ENCODE peak calls at places on chromosomes 7 and 10, in five cellular contexts. E is left lung, X is heart left ventricle, H is substantia nigra, P is upper lobe of left lung. T is an unnamed sample.

GRCh38 chr7:102280521-102280920 is 6.1 kb upstream of the SH2B2 start:
- DNase-seq in X (no peak), E (no peak), H (no peak), P (no peak), T (no peak)

GRCh38 chr10:22556774-22557173 is 157.6 kb downstream of the PIP4K2A start:
- DNase-seq in E (no peak), H (no peak), P (no peak), X (no peak), T (no peak)

GRCh38 chr7:112135815-112136706 is 70.1 kb downstream of the DOCK4 start:
- DNase-seq in X (no peak), P (no peak), H (no peak), E (no peak), T (no peak)

GRCh38 chr7:103989785-103990775 is 622 bp upstream of the RELN start:
- DNase-seq in X (no peak), H (no peak), E (peak; percentile 79), P (no peak), T (no peak)

GRCh38 chr10:69217119-69217754 is 2.9 kb upstream of the HKDC1 start:
- DNase-seq in P (no peak), H (no peak), E (no peak), X (no peak), T (no peak)

GRCh38 chr10:132883391-132883881 is 58.9 kb downstream of the CFAP46 start:
- DNase-seq in P (peak; percentile 11), X (no peak), E (peak; percentile 60), H (no peak), T (no peak)

GRCh38 chr10:5840314-5841307 is 27.4 kb upstream of the GDI2 start:
- DNase-seq in X (peak; percentile 47), P (no peak), H (peak; percentile 43), E (no peak), T (no peak)

GRCh38 chr10:12909836-12910185 is 91.7 kb downstream of the CCDC3 start:
- DNase-seq in E (no peak), P (peak; percentile 31), H (no peak), X (no peak), T (no peak)

GRCh38 chr7:138661236-138661635 is 39.9 kb downstream of the SVOPL start:
- DNase-seq in E (no peak), P (no peak), H (no peak), X (no peak), T (no peak)

GRCh38 chr10:33234779-33235178 is 99.7 kb downstream of the NRP1 start:
- DNase-seq in E (no peak), X (no peak), H (no peak), P (no peak), T (no peak)

GRCh38 chr10:30581779-30582380 is 47.7 kb downstream of the LYZL2 start:
- DNase-seq in H (no peak), P (peak; percentile 34), X (peak; percentile 16), E (no peak), T (no peak)

GRCh38 chr7:44615149-44615611 is 8.8 kb downstream of the OGDH start:
- DNase-seq in P (peak; percentile 76), H (no peak), X (peak; percentile 54), E (peak; percentile 75), T (no peak)

GRCh38 chr10:133032231-133032630 is 55.5 kb upstream of the ADGRA1 start:
- DNase-seq in E (peak; percentile 67), H (no peak), P (no peak), X (no peak), T (no peak)

GRCh38 chr10:106467506-106467905 is 697.0 kb downstream of the SORCS1 start:
- DNase-seq in X (no peak), P (no peak), E (no peak), H (no peak), T (no peak)

GRCh38 chr7:28955723-28956607 is 2.2 kb downstream of the TRIL start:
- DNase-seq in H (no peak), E (peak; percentile 91), X (peak; percentile 80), P (peak; percentile 78), T (no peak)

GRCh38 chr7:92246363-92247101 is 758 bp downstream of the ANKIB1 start:
- DNase-seq in E (no peak), H (no peak), X (peak; percentile 19), P (no peak), T (peak; percentile 6)

GRCh38 chr10:2137549-2138174 is 400.3 kb upstream of the ADARB2 start:
- DNase-seq in P (no peak), X (no peak), E (no peak), H (no peak), T (no peak)

GRCh38 chr7:156430109-156430508 is 210.5 kb upstream of the RNF32 start:
- DNase-seq in P (no peak), X (no peak), H (no peak), E (no peak), T (no peak)

GRCh38 chr7:27970350-27970749 is 210.2 kb downstream of the JAZF1 start:
- DNase-seq in X (no peak), E (no peak), H (no peak), P (no peak), T (no peak)

GRCh38 chr10:91289295-91289694 is 68.8 kb downstream of the PCGF5 start:
- DNase-seq in H (no peak), P (no peak), X (no peak), E (no peak), T (no peak)

GRCh38 chr7:8411103-8411502 is 22.3 kb upstream of the NXPH1 start:
- DNase-seq in E (no peak), P (no peak), H (no peak), X (no peak), T (no peak)

GRCh38 chr7:149821191-149822148 is 16.7 kb upstream of the ZNF862 start:
- DNase-seq in E (peak; percentile 76), P (no peak), X (no peak), H (no peak), T (no peak)

GRCh38 chr7:27868117-27868516 is 128.2 kb downstream of the TAX1BP1 start:
- DNase-seq in H (no peak), E (peak; percentile 72), P (no peak), X (no peak), T (no peak)

GRCh38 chr10:105699504-105699903 is 1058.4 kb downstream of the SORCS3 start:
- DNase-seq in E (no peak), H (no peak), P (no peak), X (no peak), T (no peak)

GRCh38 chr7:43292384-43292783 is 179.9 kb downstream of the HECW1 start:
- DNase-seq in P (no peak), X (no peak), H (no peak), E (no peak), T (no peak)

GRCh38 chr7:128458956-128459355 is 3.3 kb downstream of the HILPDA start:
- DNase-seq in E (no peak), H (no peak), X (no peak), P (no peak), T (no peak)

GRCh38 chr10:63520463-63521388 is 475 bp upstream of the REEP3 start:
- DNase-seq in X (peak; percentile 77), P (peak; percentile 79), E (peak; percentile 94), H (no peak), T (peak; percentile 13)

GRCh38 chr10:133613699-133614098 is 12.9 kb downstream of the FRG2B start:
- DNase-seq in X (no peak), P (no peak), H (no peak), E (no peak), T (no peak)

GRCh38 chr10:86668297-86669165 is at the start of gene LDB3:
- DNase-seq in H (no peak), P (no peak), X (peak; percentile 85), E (no peak), T (no peak)

GRCh38 chr7:48161407-48162125 is 9.7 kb upstream of the ABCA13 start:
- DNase-seq in E (no peak), H (no peak), P (no peak), X (no peak), T (no peak)

GRCh38 chr10:8897769-8898168 is 843.3 kb downstream of the GATA3 start:
- DNase-seq in H (no peak), E (no peak), P (no peak), X (no peak), T (no peak)

GRCh38 chr7:88278881-88279280 is 27.8 kb downstream of the STEAP4 start:
- DNase-seq in E (no peak), H (no peak), X (no peak), P (peak; percentile 44), T (no peak)

GRCh38 chr7:23372671-23373070 is 73.5 kb downstream of the MALSU1 start:
- DNase-seq in P (no peak), X (no peak), E (no peak), H (no peak), T (no peak)
- H3K27ac ChIP-seq in P (no peak overlapping the region), X (no peak overlapping the region), E (no peak overlapping the region), H (no peak overlapping the region), T (no peak overlapping the region)

GRCh38 chr10:44389150-44389549 is 4.3 kb upstream of the CXCL12 start:
- DNase-seq in X (peak; percentile 65), P (no peak), E (no peak), H (no peak), T (no peak)

GRCh38 chr10:44388641-44389040 is 3.7 kb upstream of the CXCL12 start:
- DNase-seq in X (no peak), H (no peak), P (no peak), E (no peak), T (no peak)

GRCh38 chr10:44387853-44388251 is 3.0 kb upstream of the CXCL12 start:
- DNase-seq in H (no peak), X (no peak), E (no peak), P (no peak), T (no peak)

GRCh38 chr10:44390585-44391072 is 5.7 kb upstream of the CXCL12 start:
- DNase-seq in E (no peak), H (no peak), P (no peak), X (no peak), T (no peak)

DNA sequence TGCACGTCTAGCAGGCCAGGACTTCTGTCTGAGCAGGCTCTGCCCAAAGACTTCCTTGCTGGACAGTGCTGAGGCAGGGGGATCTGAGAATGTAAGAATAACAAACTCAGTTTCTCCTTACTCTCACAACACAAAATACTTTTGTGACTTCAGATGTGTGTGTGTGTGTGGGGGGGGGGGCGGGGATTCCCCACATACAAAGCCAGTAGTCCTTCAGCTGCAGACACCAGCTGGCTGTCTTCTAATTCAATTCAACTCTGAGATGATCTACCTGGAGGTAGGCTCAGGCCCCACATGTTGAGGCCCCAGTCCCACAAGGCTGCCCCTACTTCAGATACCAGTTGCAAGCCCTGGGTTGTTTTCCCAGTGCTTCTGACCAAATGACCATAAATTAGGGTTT is 4.7 kb upstream of the CXCL12 start:
- DNase-seq in H (no peak), P (no peak), E (no peak), X (no peak), T (no peak)
- H3K27ac ChIP-seq in H (no peak overlapping the region), P (no peak overlapping the region), E (no peak overlapping the region), X (no peak overlapping the region), T (no peak overlapping the region)

GRCh38 chr10:72015868-72016267 is 51.7 kb downstream of the CHST3 start:
- DNase-seq in E (no peak), P (no peak), H (no peak), X (no peak), T (no peak)
- H3K27ac ChIP-seq in E (no peak overlapping the region), P (no peak overlapping the region), H (peak overlapping the region; percentile 98), X (peak overlapping the region; percentile 81), T (no peak overlapping the region)

DNA sequence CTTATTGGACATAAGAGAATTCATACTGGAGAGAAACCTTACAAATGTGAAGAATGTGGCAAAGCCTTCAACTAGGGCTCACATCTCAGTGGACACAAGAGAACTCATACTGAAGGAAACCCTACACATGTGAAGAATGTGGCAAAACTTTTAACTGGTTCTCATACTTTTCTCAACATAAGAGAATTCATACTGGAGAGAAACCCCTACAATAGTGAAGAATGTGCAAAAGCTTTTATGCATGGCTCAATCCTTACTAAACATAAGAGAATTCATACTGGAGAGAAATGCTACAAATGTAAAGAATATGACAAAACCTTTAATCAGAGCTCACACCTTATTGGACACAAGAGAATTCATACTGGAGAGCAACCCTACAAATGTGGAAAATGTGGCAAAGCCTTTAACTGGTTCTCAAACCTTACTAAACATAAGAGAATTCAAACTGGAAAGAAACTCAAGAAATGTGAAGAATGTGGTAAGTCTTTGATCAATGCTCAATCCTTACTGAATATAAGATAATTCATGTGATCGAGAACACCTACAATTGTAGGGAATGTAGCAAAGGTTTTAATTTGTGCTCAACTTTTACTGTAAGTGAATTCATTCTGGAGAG is 121.8 kb upstream of the ZNF722 start:
- DNase-seq in H (no peak), E (no peak), P (no peak), X (no peak), T (no peak)
- H3K27ac ChIP-seq in H (no peak overlapping the region), E (no peak overlapping the region), P (no peak overlapping the region), X (no peak overlapping the region), T (no peak overlapping the region)